ENCODE peak calls at places on chromosomes 7 and 10, in nine cellular contexts. F, C, E, K, B, Q, N, T and R are unnamed samples.

GRCh38 chr10:101878869-101879268 is 35.3 kb upstream of the KCNIP2 start:
- DNase-seq in F (no peak), C (no peak), E (no peak), K (no peak), B (no peak), Q (no peak), N (no peak), T (no peak), R (no peak)

GRCh38 chr10:62980697-62981495 is 152.2 kb upstream of the NRBF2 start:
- DNase-seq in F (no peak), C (no peak), E (no peak), K (peak; percentile 27), B (no peak), Q (no peak), N (no peak), T (no peak), R (no peak)

GRCh38 chr10:128268015-128268722 is 141.9 kb upstream of the MKI67 start:
- DNase-seq in F (no peak), C (peak; percentile 30), E (peak; percentile 57), K (peak; percentile 20), B (no peak), Q (peak; percentile 58), N (no peak), T (no peak), R (no peak)

GRCh38 chr7:144416341-144416740 is 12.8 kb upstream of the NOBOX start:
- DNase-seq in F (no peak), C (no peak), E (no peak), K (peak; percentile 43), B (no peak), Q (no peak), N (no peak), T (no peak), R (no peak)

GRCh38 chr10:74047304-74047703 is 49.4 kb downstream of the VCL start:
- DNase-seq in F (peak; percentile 61), C (no peak), E (no peak), K (no peak), B (peak; percentile 80), Q (peak; percentile 47), N (no peak), T (no peak), R (no peak)

GRCh38 chr7:24884401-24884800 is 95.6 kb downstream of the OSBPL3 start:
- DNase-seq in F (no peak), C (no peak), E (no peak), K (no peak), B (no peak), Q (no peak), N (no peak), T (no peak), R (no peak)

GRCh38 chr10:94042001-94042813 is 48.5 kb downstream of the PLCE1 start:
- DNase-seq in F (peak; percentile 25), C (no peak), E (no peak), K (peak; percentile 67), B (no peak), Q (peak; percentile 76), N (no peak), T (no peak), R (no peak)

GRCh38 chr10:119468542-119469324 is 73.8 kb downstream of the RGS10 start:
- DNase-seq in F (no peak), C (no peak), E (no peak), K (no peak), B (no peak), Q (no peak), N (no peak), T (no peak), R (peak; percentile 62)

GRCh38 chr7:100432621-100433275 is 3.1 kb downstream of the MEPCE start:
- DNase-seq in F (no peak), C (no peak), E (no peak), K (no peak), B (no peak), Q (no peak), N (no peak), T (no peak), R (peak; percentile 54)

GRCh38 chr10:21694646-21695045 is 160.6 kb downstream of the MLLT10 start:
- DNase-seq in F (peak; percentile 26), C (no peak), E (no peak), K (no peak), B (no peak), Q (peak; percentile 32), N (no peak), T (no peak), R (no peak)

GRCh38 chr10:57898231-57898630 is 369.5 kb downstream of the IPMK start:
- DNase-seq in F (no peak), C (no peak), E (no peak), K (no peak), B (no peak), Q (no peak), N (no peak), T (no peak), R (no peak)

GRCh38 chr7:44059219-44060090 is 5.9 kb downstream of the PGAM2 start:
- DNase-seq in F (no peak), C (no peak), E (no peak), K (no peak), B (no peak), Q (no peak), N (peak; percentile 50), T (no peak), R (peak; percentile 84)

DNA sequence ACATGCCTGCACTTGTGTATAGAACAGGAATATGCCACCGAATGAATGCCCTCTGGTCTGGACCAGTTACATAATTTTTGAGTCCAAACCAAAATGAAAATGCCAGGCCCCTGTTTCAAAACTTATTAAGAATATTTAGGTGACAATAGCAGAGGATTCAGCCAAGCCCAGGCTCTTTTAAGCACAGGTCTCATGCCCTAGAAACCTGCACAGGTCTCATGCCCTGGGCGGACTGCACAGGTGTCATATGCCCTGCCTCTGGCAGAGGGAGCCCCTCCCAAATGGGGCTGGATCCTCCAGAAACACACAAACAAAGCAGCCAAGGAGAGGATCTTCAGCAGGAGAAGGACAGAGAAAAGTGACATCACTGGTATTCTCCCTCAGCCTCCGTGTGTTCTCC is 605.4 kb upstream of the NRP1 start:
- DNase-seq in F (no peak), C (no peak), E (no peak), K (peak; percentile 23), B (no peak), Q (no peak), N (no peak), T (no peak), R (no peak)
- TF ChIP-seq CTCF in F (no peak), C (no peak), E (peak; percentile 8), K (no peak), B (no peak), Q (no peak), N (no peak), T (no peak), R (no peak)

DNA sequence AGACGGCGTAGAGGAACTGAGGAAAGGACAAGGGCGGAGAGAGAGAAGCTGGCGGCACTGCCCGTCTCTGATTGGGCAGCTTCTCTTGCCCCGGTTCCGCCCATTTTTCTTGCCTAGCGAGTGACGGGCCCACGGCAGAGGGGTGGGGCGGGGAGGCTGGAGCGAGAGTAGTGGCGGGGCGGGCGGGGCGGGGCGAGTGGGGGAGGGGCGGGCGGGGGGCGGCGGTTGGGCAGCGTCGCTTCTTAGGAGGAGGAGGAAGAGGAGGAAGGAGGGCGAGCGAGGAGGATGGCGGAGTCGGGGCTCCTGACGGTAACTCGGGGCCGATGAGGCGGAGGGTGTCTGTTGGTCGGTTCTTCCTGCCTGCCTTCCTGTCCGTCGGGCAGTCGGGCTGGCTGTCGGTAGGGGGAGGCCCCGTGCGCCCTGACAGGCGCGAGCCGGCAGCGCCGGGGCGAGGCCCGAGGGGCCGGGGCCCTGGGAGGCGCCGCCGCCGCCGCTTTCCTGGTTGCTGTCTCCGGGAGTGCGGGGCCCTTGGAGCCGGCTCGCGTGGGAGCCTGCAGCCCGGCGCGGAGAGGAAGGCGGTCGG is at the start of gene SHOC2:
- DNase-seq in F (no peak), C (no peak), E (peak; percentile 61), K (peak; percentile 79), B (no peak), Q (no peak), N (peak; percentile 99), T (peak; percentile 99), R (peak; percentile 100)
- TF ChIP-seq CTCF in F (peak; percentile 6), C (peak; percentile 21), E (peak; percentile 34), K (no peak), B (peak; percentile 54), Q (peak; percentile 28), N (no peak), T (no peak), R (peak; percentile 63)

GRCh38 chr7:47300472-47301021 is 281.4 kb downstream of the TNS3 start:
- DNase-seq in F (no peak), C (no peak), E (no peak), K (no peak), B (no peak), Q (no peak), N (no peak), T (no peak), R (no peak)

GRCh38 chr7:47301078-47301477 is 280.8 kb downstream of the TNS3 start:
- DNase-seq in F (no peak), C (no peak), E (no peak), K (no peak), B (no peak), Q (no peak), N (no peak), T (no peak), R (no peak)

GRCh38 chr7:47301657-47302295 is 280.1 kb downstream of the TNS3 start:
- DNase-seq in F (no peak), C (no peak), E (no peak), K (no peak), B (no peak), Q (no peak), N (no peak), T (no peak), R (no peak)

GRCh38 chr7:47298636-47299035 is 283.3 kb downstream of the TNS3 start:
- DNase-seq in F (no peak), C (no peak), E (no peak), K (no peak), B (no peak), Q (no peak), N (no peak), T (no peak), R (no peak)

GRCh38 chr7:47299496-47299895 is 282.4 kb downstream of the TNS3 start:
- DNase-seq in F (no peak), C (no peak), E (no peak), K (no peak), B (no peak), Q (no peak), N (no peak), T (no peak), R (no peak)
- TF ChIP-seq CTCF in F (no peak), C (no peak), E (no peak), K (no peak), B (no peak), Q (no peak), N (no peak), T (no peak), R (no peak)

DNA sequence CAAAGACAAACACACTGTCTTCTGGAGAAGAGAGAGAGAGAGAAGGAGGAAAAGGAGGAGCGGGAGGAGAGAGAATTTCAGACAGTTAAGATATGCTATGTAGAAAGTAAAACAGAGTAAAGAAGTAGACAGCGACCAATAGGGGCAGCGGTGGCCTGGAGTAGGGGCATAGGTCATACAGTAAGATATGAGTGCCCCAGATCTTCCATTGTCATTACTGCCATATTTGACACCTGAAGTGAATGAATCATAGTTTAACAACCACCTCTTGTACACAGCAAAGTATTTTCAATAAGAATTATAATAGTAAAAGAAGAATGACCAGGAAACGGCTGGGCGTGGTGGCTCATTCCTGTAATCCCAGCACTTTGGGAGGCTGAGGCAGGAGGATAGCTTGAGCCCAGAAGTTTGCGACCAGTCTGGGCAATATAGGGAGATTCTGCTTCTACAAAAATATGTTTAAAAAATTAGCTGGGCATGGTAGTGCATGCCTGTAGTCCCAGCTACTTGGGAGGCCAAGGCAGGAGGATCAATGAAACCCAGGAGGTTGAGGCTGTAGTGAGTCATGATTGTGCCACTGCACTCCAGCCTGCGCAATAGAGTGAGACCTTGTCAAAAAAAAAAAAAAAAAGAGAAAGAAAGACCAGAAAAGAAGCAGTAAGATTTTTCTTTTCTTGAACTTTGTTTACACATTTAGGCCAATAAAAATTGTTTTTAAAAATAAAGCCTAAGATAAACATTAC is 77.0 kb upstream of the GPR158 start:
- DNase-seq in F (no peak), C (no peak), E (no peak), K (no peak), B (no peak), Q (no peak), N (no peak), T (no peak), R (no peak)
- TF ChIP-seq CTCF in F (no peak), C (no peak), E (no peak), K (no peak), B (no peak), Q (no peak), N (no peak), T (no peak), R (no peak)